ENCODE peak calls at places on chromosome 13, in seven cellular contexts. One of them, this sample, is unnamed.

GRCh38 chr13:42474954-42475353 is 99.0 kb upstream of the TNFSF11 start:
- DNase-seq in endothelial cell: no peak
- DNase-seq in transverse colon: no peak
- DNase-seq in activated T-cell treated with anti-CD3 and anti-CD28 coated beads, Interleukin-2, amount 50 U/mL, for 48 hours: peak; percentile 41
- DNase-seq in psoas muscle: no peak
- DNase-seq in T-helper 9 cell: no peak
- DNase-seq in left lung: no peak
- DNase-seq in this sample: no peak

GRCh38 chr13:28582892-28583240 is 76.1 kb upstream of the POMP start:
- DNase-seq in transverse colon: no peak
- DNase-seq in activated T-cell treated with anti-CD3 and anti-CD28 coated beads, Interleukin-2, amount 50 U/mL, for 48 hours: no peak
- DNase-seq in T-helper 9 cell: no peak
- DNase-seq in psoas muscle: no peak
- DNase-seq in endothelial cell: no peak
- DNase-seq in left lung: no peak
- DNase-seq in this sample: no peak

GRCh38 chr13:50340146-50340545 is 324.9 kb downstream of the KCNRG start:
- DNase-seq in transverse colon: no peak
- DNase-seq in psoas muscle: no peak
- DNase-seq in endothelial cell: no peak
- DNase-seq in activated T-cell treated with anti-CD3 and anti-CD28 coated beads, Interleukin-2, amount 50 U/mL, for 48 hours: no peak
- DNase-seq in left lung: no peak
- DNase-seq in T-helper 9 cell: no peak
- DNase-seq in this sample: no peak

GRCh38 chr13:22009500-22009899 is 338.6 kb downstream of the FGF9 start:
- DNase-seq in activated T-cell treated with anti-CD3 and anti-CD28 coated beads, Interleukin-2, amount 50 U/mL, for 48 hours: no peak
- DNase-seq in transverse colon: no peak
- DNase-seq in endothelial cell: no peak
- DNase-seq in left lung: no peak
- DNase-seq in psoas muscle: no peak
- DNase-seq in T-helper 9 cell: no peak
- DNase-seq in this sample: no peak

GRCh38 chr13:21328836-21329477 is 130.1 kb downstream of the ZDHHC20 start:
- DNase-seq in endothelial cell: no peak
- DNase-seq in left lung: no peak
- DNase-seq in T-helper 9 cell: no peak
- DNase-seq in transverse colon: no peak
- DNase-seq in activated T-cell treated with anti-CD3 and anti-CD28 coated beads, Interleukin-2, amount 50 U/mL, for 48 hours: no peak
- DNase-seq in psoas muscle: no peak
- DNase-seq in this sample: no peak

GRCh38 chr13:27524981-27525975 is 74.9 kb upstream of the MTIF3 start:
- DNase-seq in psoas muscle: no peak
- DNase-seq in transverse colon: no peak
- DNase-seq in endothelial cell: no peak
- DNase-seq in activated T-cell treated with anti-CD3 and anti-CD28 coated beads, Interleukin-2, amount 50 U/mL, for 48 hours: no peak
- DNase-seq in T-helper 9 cell: no peak
- DNase-seq in left lung: no peak
- DNase-seq in this sample: no peak

GRCh38 chr13:28324181-28324789 is 170.6 kb downstream of the FLT1 start:
- DNase-seq in activated T-cell treated with anti-CD3 and anti-CD28 coated beads, Interleukin-2, amount 50 U/mL, for 48 hours: peak; percentile 65
- DNase-seq in endothelial cell: peak; percentile 67
- DNase-seq in transverse colon: peak; percentile 55
- DNase-seq in left lung: no peak
- DNase-seq in T-helper 9 cell: peak; percentile 18
- DNase-seq in psoas muscle: no peak
- DNase-seq in this sample: peak; percentile 36

GRCh38 chr13:42561752-42562467 is 12.0 kb upstream of the TNFSF11 start:
- DNase-seq in T-helper 9 cell: no peak
- DNase-seq in activated T-cell treated with anti-CD3 and anti-CD28 coated beads, Interleukin-2, amount 50 U/mL, for 48 hours: peak; percentile 59
- DNase-seq in transverse colon: no peak
- DNase-seq in psoas muscle: no peak
- DNase-seq in endothelial cell: no peak
- DNase-seq in left lung: no peak
- DNase-seq in this sample: no peak

GRCh38 chr13:99258210-99258860 is at the start of gene GPR18:
- DNase-seq in transverse colon: no peak
- DNase-seq in psoas muscle: no peak
- DNase-seq in left lung: no peak
- DNase-seq in endothelial cell: no peak
- DNase-seq in activated T-cell treated with anti-CD3 and anti-CD28 coated beads, Interleukin-2, amount 50 U/mL, for 48 hours: no peak
- DNase-seq in T-helper 9 cell: no peak
- DNase-seq in this sample: no peak

This sample was measured in substantia nigra.